ENCODE peak calls at places on chromosomes 12 and 14, in five cellular contexts. X is astrocyte of the spinal cord; Y is HL-60; C is CD8-positive, alpha-beta T cell; E is IMR-90. A is an unnamed sample.

GRCh38 chr12:132649226-132649945 is 30.8 kb downstream of the P2RX2 start:
- DNase-seq in Y (no peak), C (no peak), E (no peak), X (no peak), A (no peak)

GRCh38 chr14:77059276-77059934 is 30.9 kb upstream of the IRF2BPL start:
- DNase-seq in X (peak; percentile 93), E (peak; percentile 91), Y (no peak), C (no peak), A (peak; percentile 40)

GRCh38 chr12:25014961-25015360 is 66.1 kb upstream of the BCAT1 start:
- DNase-seq in X (peak; percentile 37), E (peak; percentile 61), C (no peak), Y (no peak), A (no peak)

GRCh38 chr14:92368001-92368400 is 45.0 kb downstream of the SLC24A4 start:
- DNase-seq in C (no peak), X (no peak), E (no peak), Y (no peak), A (no peak)

GRCh38 chr12:125579916-125580315 is 514.7 kb downstream of the AACS start:
- DNase-seq in E (no peak), Y (no peak), X (no peak), C (no peak), A (no peak)

GRCh38 chr12:77256924-77257323 is 191.6 kb upstream of the E2F7 start:
- DNase-seq in X (peak; percentile 39), Y (no peak), C (no peak), E (no peak), A (no peak)

GRCh38 chr12:108582981-108583770 is 14.7 kb downstream of the TMEM119 start:
- DNase-seq in X (no peak), E (no peak), C (no peak), Y (no peak), A (no peak)

GRCh38 chr14:85535916-85536834 is 6.2 kb downstream of the FLRT2 start:
- DNase-seq in C (no peak), X (peak; percentile 67), Y (no peak), E (peak; percentile 79), A (no peak)

GRCh38 chr14:55265197-55265596 is 6.0 kb upstream of the FBXO34 start:
- DNase-seq in X (no peak), C (no peak), Y (peak; percentile 44), E (no peak), A (peak; percentile 80)

GRCh38 chr12:110223777-110224378 is 57.2 kb upstream of the ATP2A2 start:
- DNase-seq in E (peak; percentile 54), Y (no peak), X (no peak), C (no peak), A (no peak)

GRCh38 chr12:50401383-50402155 is 884 bp downstream of the LARP4 start:
- DNase-seq in X (peak; percentile 43), E (peak; percentile 51), Y (no peak), C (no peak), A (no peak)

GRCh38 chr12:32108829-32109228 is 2.2 kb downstream of the BICD1 start:
- DNase-seq in Y (no peak), C (no peak), E (no peak), X (no peak), A (no peak)

GRCh38 chr14:22081352-22081751 is 407.7 kb upstream of the OR4E1 start:
- DNase-seq in X (no peak), E (no peak), Y (no peak), C (no peak), A (no peak)

GRCh38 chr12:77724367-77724957 is 106.2 kb upstream of the NAV3 start:
- DNase-seq in X (peak; percentile 65), C (no peak), Y (no peak), E (peak; percentile 45), A (no peak)

GRCh38 chr12:110547090-110547489 is 36.0 kb downstream of the PPTC7 start:
- DNase-seq in X (no peak), E (no peak), C (no peak), Y (no peak), A (no peak)

GRCh38 chr12:126095748-126096510 is 1030.7 kb downstream of the AACS start:
- DNase-seq in E (no peak), X (no peak), Y (no peak), C (no peak), A (no peak)

GRCh38 chr14:93693914-93694313 is 94.4 kb downstream of the PRIMA1 start:
- DNase-seq in C (no peak), E (no peak), Y (no peak), X (no peak), A (no peak)

GRCh38 chr14:71418591-71419245 is 511.5 kb downstream of the PCNX1 start:
- DNase-seq in C (no peak), E (no peak), Y (no peak), X (no peak), A (no peak)

GRCh38 chr12:99529966-99530365 is 117.6 kb upstream of the GARIN6 start:
- DNase-seq in C (no peak), X (peak; percentile 69), E (peak; percentile 3), Y (no peak), A (no peak)

GRCh38 chr12:113292091-113292490 is 42.8 kb downstream of the SLC8B1 start:
- DNase-seq in E (peak; percentile 76), X (peak; percentile 34), C (no peak), Y (no peak), A (no peak)

GRCh38 chr12:12749433-12749832 is 32.3 kb downstream of the CDKN1B start:
- DNase-seq in C (no peak), E (no peak), X (peak; percentile 50), Y (no peak), A (no peak)

GRCh38 chr12:44930972-44931600 is 55.0 kb upstream of the NELL2 start:
- DNase-seq in X (peak; percentile 64), E (peak; percentile 73), Y (no peak), C (no peak), A (no peak)

GRCh38 chr14:45201908-45202307 is 51.1 kb downstream of the MIS18BP1 start:
- DNase-seq in E (no peak), X (peak; percentile 16), Y (no peak), C (no peak), A (no peak)

GRCh38 chr14:100770605-100771120 is 44.0 kb downstream of the DLK1 start:
- DNase-seq in X (no peak), E (no peak), C (no peak), Y (no peak), A (no peak)

GRCh38 chr12:98533723-98534251 is 18.4 kb downstream of the TMPO start:
- DNase-seq in C (no peak), X (peak; percentile 26), Y (no peak), E (peak; percentile 36), A (no peak)

GRCh38 chr12:54723653-54724256 is 75.6 kb upstream of the DCD start:
- DNase-seq in E (peak; percentile 11), Y (no peak), X (no peak), C (no peak), A (no peak)

GRCh38 chr12:49507139-49507538 is 31.7 kb upstream of the KCNH3 start:
- DNase-seq in Y (no peak), C (no peak), E (peak; percentile 96), X (peak; percentile 89), A (no peak)

GRCh38 chr12:12265571-12266388 is 1.1 kb downstream of the LRP6 start:
- DNase-seq in X (peak; percentile 60), E (peak; percentile 64), Y (no peak), C (peak; percentile 48), A (no peak)

GRCh38 chr12:108516511-108517275 is 1.6 kb downstream of the FICD start:
- DNase-seq in C (no peak), X (no peak), E (no peak), Y (no peak), A (no peak)

GRCh38 chr14:95498622-95499353 is 17.7 kb downstream of the SYNE3 start:
- DNase-seq in X (no peak), Y (no peak), E (peak; percentile 48), C (no peak), A (peak; percentile 14)

GRCh38 chr14:95500201-95500681 is 16.2 kb downstream of the SYNE3 start:
- DNase-seq in Y (no peak), E (no peak), X (no peak), C (no peak), A (no peak)

GRCh38 chr14:95499354-95499750 is 17.1 kb downstream of the SYNE3 start:
- DNase-seq in X (no peak), E (no peak), C (no peak), Y (no peak), A (peak; percentile 15)

GRCh38 chr14:95502381-95502950 is 14.0 kb downstream of the SYNE3 start:
- DNase-seq in X (no peak), E (no peak), Y (peak; percentile 81), C (no peak), A (no peak)

DNA sequence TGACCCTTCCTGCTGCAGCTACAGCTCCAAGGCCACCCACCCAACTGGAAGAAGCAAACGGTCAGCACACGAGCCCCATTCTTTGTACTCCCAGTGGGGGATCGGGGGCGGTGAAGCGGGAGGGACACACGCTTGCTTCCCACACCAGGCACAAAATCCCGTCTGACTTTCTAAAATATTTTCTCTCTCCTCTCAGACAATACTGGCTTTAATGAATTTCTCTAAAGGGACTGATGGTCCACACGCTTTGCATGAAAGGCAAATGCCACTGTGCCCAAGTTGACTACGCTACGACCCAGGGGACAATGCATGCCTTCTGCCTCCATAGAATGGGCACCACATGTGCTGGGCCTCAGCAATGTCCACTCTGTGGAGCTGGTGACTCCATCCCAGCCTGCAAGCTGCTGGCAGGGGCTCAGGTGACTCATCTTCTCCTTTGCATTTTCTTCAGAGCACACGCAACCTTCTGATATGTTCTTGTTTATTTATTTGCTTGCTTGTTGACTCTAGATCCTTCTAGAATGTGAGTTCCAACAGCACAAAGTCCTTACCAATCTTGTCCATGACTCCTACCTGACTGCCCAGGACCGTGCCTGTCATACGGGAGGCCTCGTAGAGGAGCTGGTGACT is 15.6 kb downstream of the SYNE3 start:
- DNase-seq in X (peak; percentile 86), Y (no peak), C (no peak), E (peak; percentile 90), A (no peak)
- TF ChIP-seq CTCF in X (no peak), Y (no peak), C (no peak), E (no peak), A (no peak)

DNA sequence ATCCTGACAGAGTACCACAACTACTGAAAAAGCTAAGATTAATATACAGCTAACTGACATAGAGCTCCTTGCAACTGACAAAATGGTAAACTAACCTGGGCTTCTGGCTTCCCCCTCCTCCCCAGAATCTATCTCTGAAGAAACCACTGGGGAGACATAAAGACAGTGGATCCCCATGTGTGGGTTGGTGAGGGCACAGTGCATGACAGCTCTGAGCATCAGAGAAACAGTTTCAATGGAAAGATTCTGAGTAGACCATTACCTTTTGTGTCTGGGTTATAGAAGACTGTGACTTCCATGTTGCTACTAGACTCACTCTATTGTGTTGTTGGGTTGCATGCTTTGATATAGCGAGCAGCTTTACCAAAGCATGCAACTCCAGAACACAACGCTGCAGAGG is 247.4 kb downstream of the EFCAB11 start:
- DNase-seq in C (no peak), X (no peak), Y (no peak), E (no peak), A (no peak)
- TF ChIP-seq CTCF in C (no peak), X (no peak), Y (no peak), E (no peak), A (no peak)

GRCh38 chr14:60353410-60353809 is 104.4 kb downstream of the PPM1A start:
- DNase-seq in E (no peak), X (no peak), C (no peak), Y (no peak), A (no peak)
- TF ChIP-seq CTCF in E (no peak), X (no peak), C (no peak), Y (no peak), A (no peak)

DNA sequence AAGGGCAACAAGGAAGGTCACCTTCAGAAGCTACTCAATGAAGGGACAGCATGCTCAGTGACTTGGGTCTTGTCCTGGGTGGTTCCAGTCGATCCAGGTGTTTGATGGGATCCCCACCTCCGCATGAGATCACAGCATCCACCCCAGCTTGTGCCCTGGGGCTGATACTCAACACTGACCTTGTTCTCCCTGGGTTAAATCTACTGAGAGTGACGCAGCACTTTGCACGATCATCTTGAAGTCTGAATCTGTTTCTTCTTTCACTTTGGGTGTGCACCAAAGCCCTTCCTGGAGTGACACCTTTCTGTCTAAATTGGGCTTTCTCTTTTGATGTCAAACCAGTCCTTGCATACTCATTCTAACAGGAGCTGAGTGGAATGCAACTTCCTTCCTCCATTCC is 13.8 kb downstream of the NOS1 start:
- DNase-seq in C (no peak), E (no peak), Y (no peak), X (no peak), A (no peak)
- TF ChIP-seq CTCF in C (no peak), E (no peak), Y (no peak), X (no peak), A (no peak)

A was measured in CD14-positive monocyte.